ENCODE peak calls at places on chromosomes 4 and X, in six cellular contexts. D is AG04450, V is GM03348, K is natural killer cell, O is epithelial cell of esophagus, G is sigmoid colon. P is an unnamed sample.

GRCh38 chr4:147683172-147683571 is 791 bp downstream of the PRMT9 start:
- DNase-seq in O (peak; percentile 29), V (peak; percentile 63), D (no peak), G (peak; percentile 76), K (peak; percentile 18), P (no peak)

GRCh38 chr4:19987746-19988145 is 264.0 kb upstream of the SLIT2 start:
- DNase-seq in O (peak; percentile 27), V (peak; percentile 67), D (peak; percentile 26), K (no peak), G (no peak), P (no peak)

GRCh38 chr4:27007507-27007906 is 146.9 kb downstream of the STIM2 start:
- DNase-seq in G (no peak), O (no peak), V (peak; percentile 44), K (no peak), D (no peak), P (no peak)

GRCh38 chr4:81061340-81061730 is 30.8 kb downstream of the BMP3 start:
- DNase-seq in D (no peak), V (no peak), K (no peak), O (no peak), G (no peak), P (no peak)

GRCh38 chr4:124055896-124056295 is 656.6 kb downstream of the ANKRD50 start:
- DNase-seq in D (no peak), K (no peak), V (no peak), O (no peak), G (no peak), P (no peak)

GRCh38 chr4:25650271-25650670 is 5.4 kb upstream of the SLC34A2 start:
- DNase-seq in K (no peak), G (no peak), V (no peak), D (no peak), O (no peak), P (no peak)

GRCh38 chrX:41621236-41621651 is 67.5 kb upstream of the GPR34 start:
- DNase-seq in D (no peak), O (peak; percentile 24), V (no peak), K (no peak), G (no peak), P (no peak)

GRCh38 chrX:148412006-148412405 is 88.4 kb upstream of the AFF2 start:
- DNase-seq in V (no peak), D (no peak), K (no peak), O (peak; percentile 48), G (no peak), P (no peak)

GRCh38 chr4:7353046-7353790 is 81.5 kb downstream of the PSAPL1 start:
- DNase-seq in G (no peak), O (no peak), K (no peak), V (no peak), D (no peak), P (peak; percentile 62)

GRCh38 chr4:69095301-69095731 is 958 bp upstream of the UGT2B7 start:
- DNase-seq in D (peak; percentile 79), G (no peak), V (no peak), O (peak; percentile 88), K (no peak), P (no peak)

GRCh38 chrX:68060506-68061205 is 372.6 kb downstream of the OPHN1 start:
- DNase-seq in K (no peak), O (no peak), D (no peak), G (no peak), V (peak; percentile 11), P (no peak)